ENCODE peak calls at places on chromosomes 13 and 19, in nine cellular contexts. U is sigmoid colon, P is upper lobe of left lung, A is transverse colon, X is testis, C is Peyer's patch, D is body of pancreas, H is A549, R is tibial nerve. T is an unnamed sample. For H3K4me1, the result is how much of the 10 kb centered on the place peaks cover.

GRCh38 chr19:19642506-19643157 is 825 bp downstream of the GMIP start:
- DNase-seq in H (no peak), U (no peak), D (no peak), X (no peak), C (no peak), A (peak), P (no peak), R (no peak), T (no peak)

GRCh38 chr13:110944121-110944967 is 29.5 kb upstream of the ANKRD10 start:
- DNase-seq in H (peak), C (no peak), D (peak), X (no peak), A (peak), R (no peak), U (no peak), P (no peak), T (no peak)

GRCh38 chr19:750640-751423 is at the start of gene MISP:
- DNase-seq in P (peak), X (no peak), D (peak), R (no peak), A (peak), H (peak), U (no peak), C (peak), T (no peak)

GRCh38 chr13:86447479-86447878 is 648.3 kb upstream of the SLITRK6 start:
- DNase-seq in C (no peak), R (no peak), X (no peak), P (no peak), A (no peak), U (no peak), D (no peak), H (no peak), T (no peak)

GRCh38 chr13:94658926-94659649 is 53.3 kb downstream of the SOX21 start:
- DNase-seq in H (peak), P (no peak), R (no peak), X (no peak), U (no peak), C (no peak), D (no peak), A (no peak), T (no peak)

GRCh38 chr19:9958451-9958850 is 22.1 kb upstream of the OLFM2 start:
- DNase-seq in D (peak), A (no peak), P (no peak), H (no peak), X (no peak), U (no peak), R (peak), C (no peak), T (no peak)

GRCh38 chr19:55460670-55461258 is 678 bp downstream of the ISOC2 start:
- DNase-seq in D (peak), R (peak), P (peak), X (peak), C (peak), H (peak), A (peak), U (peak), T (peak)

GRCh38 chr13:28451482-28452217 is 43.3 kb downstream of the FLT1 start:
- DNase-seq in X (no peak), R (no peak), A (no peak), H (no peak), D (no peak), P (peak), C (no peak), U (no peak), T (no peak)

GRCh38 chr13:31044658-31045620 is 112.5 kb downstream of the TEX26 start:
- DNase-seq in H (no peak), C (no peak), U (no peak), R (no peak), X (no peak), D (no peak), P (no peak), A (no peak), T (no peak)

GRCh38 chr13:76223565-76223964 is 587.4 kb downstream of the LMO7 start:
- DNase-seq in R (no peak), P (no peak), D (no peak), U (no peak), A (no peak), H (no peak), X (peak), C (no peak), T (no peak)

GRCh38 chr19:21698215-21698614 is 69.2 kb downstream of the ZNF100 start:
- DNase-seq in X (no peak), R (peak), P (no peak), U (no peak), D (peak), H (no peak), C (no peak), A (no peak), T (no peak)

GRCh38 chr13:113928701-113929627 is 44.9 kb downstream of the C13orf46 start:
- DNase-seq in X (peak), U (peak), C (peak), H (no peak), A (peak), R (peak), D (peak), P (peak), T (peak)

GRCh38 chr13:41668130-41668757 is 210.9 kb downstream of the RGCC start:
- DNase-seq in U (peak), X (peak), C (no peak), A (peak), H (peak), D (peak), P (no peak), R (peak), T (peak)

GRCh38 chr19:18401580-18402112 is 4.2 kb upstream of the LRRC25 start:
- DNase-seq in A (peak), U (peak), D (peak), R (peak), C (no peak), P (no peak), X (peak), H (peak), T (peak)

GRCh38 chr13:49256841-49257240 is 9.1 kb downstream of the CDADC1 start:
- DNase-seq in X (no peak), U (no peak), P (no peak), C (no peak), D (no peak), H (no peak), A (no peak), R (peak), T (no peak)

GRCh38 chr19:47239152-47239551 is 8.2 kb upstream of the BBC3 start:
- DNase-seq in P (no peak), U (no peak), R (no peak), D (no peak), C (no peak), A (no peak), H (no peak), X (no peak), T (no peak)

GRCh38 chr19:32642771-32643170 is 32.2 kb downstream of the ANKRD27 start:
- DNase-seq in A (peak), C (no peak), H (no peak), X (no peak), R (no peak), P (no peak), U (no peak), D (no peak), T (no peak)

GRCh38 chr13:112465251-112466131 is 89.3 kb downstream of the SPACA7 start:
- DNase-seq in U (no peak), R (no peak), D (no peak), A (no peak), C (no peak), H (no peak), X (no peak), P (peak), T (no peak)

DNA sequence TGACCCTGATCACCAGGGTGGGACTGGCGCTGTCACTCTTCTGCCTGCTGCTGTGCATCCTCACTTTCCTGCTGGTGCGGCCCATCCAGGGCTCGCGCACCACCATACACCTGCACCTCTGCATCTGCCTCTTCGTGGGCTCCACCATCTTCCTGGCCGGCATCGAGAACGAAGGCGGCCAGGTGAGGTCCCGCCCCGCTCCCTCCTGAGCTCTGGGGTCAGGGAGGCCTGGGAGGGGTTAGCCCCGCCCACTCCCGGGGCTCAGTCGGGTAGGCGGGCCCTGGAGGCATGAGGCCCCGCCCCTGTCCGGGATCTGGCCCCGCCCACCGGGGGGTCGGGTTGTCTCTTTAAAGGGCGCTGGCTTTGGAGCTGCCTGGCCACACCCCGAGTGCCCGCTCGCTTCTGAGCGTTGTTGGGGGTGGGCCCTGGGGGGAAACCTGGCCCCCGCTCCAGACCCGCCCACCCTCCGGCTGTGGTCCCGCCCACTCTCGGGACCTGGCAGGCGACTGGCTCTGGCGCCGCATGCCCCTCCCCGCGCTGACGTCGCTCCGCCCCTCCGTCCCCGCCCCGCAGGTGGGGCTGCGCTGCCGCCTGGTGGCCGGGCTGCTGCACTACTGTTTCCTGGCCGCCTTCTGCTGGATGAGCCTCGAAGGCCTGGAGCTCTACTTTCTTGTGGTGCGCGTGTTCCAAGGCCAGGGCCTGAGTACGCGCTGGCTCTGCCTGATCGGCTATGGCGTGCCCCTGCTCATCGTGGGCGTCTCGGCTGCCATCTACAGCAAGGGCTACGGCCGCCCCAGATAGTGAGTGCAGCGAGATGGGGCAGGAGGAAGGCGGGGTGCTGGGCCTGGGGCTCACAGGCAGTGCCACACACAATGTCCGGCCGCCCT is 13.1 kb downstream of the DDX39A start:
- DNase-seq in C (peak), H (peak), U (peak), P (peak), D (peak), R (peak), X (peak), A (peak), T (peak)
- H3K4me3 ChIP-seq in C (no peak), H (no peak), U (peak), P (peak), D (no peak), R (peak), X (peak), A (no peak), T (peak)

DNA sequence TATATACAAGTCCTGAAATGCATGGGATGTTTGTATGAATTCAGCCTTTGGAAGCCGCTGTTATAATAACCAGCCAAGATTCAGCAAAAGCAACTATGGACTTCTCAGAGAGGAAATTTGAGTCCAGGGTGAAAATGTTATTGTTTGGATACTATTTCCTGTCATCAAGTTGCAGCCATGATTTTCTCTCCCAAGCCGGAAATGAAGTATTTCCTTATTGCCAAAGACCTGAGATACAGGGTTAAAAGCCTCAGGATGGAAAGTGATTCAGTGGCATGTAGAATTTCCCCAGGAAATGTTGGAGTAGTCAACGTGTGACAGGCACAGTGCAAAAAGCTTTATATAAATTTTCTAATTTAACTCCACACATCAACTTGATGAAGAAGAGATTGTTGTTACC is 133.8 kb downstream of the IRS2 start:
- DNase-seq in P (no peak), C (no peak), U (no peak), X (no peak), H (no peak), R (no peak), D (no peak), A (no peak), T (no peak)
- H3K4me1 ChIP-seq in P (under half), C (under half), U (under half), X (under half), H (under half), R (under half), D (under half), A (under half), T (under half)

DNA sequence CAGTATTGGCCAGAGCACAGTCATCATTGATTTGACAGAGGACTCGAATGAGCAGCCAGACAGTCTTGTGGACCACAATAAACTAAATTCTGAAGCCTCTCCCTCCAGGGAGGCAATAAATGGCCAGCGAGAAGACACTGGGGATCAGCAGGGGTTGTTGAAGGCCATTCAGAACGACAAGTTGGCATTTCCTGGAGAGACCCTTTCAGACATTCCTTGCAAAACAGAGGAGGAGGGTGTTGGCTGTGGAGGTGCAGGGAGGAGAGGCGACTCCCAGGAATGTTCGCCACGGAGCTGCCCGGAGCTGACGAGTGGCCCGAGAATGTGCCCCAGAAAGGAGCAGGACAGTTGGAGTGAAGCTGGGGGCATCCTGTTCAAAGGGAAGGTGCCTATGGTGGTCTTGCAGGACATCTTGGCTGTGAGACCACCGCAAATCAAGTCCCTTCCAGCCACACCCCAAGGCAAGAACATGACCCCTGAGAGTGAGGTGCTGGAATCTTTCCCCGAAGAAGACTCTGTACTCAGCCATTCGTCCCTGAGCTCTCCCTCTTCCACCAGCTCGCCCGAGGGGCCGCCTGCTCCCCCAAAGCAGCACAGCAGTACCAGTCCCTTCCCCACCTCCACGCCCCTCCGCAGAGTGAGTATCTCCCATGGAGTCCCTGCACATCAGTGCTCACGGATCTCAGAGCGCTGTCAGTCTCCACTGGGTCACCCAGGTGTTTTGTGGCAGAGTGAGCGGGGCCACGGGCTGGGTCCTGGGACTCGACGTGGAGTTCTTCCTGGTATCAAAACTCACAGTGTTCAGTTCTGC is 6.9 kb downstream of the CHAF1A start:
- DNase-seq in D (no peak), X (no peak), P (no peak), R (no peak), A (no peak), U (no peak), H (no peak), C (no peak), T (no peak)
- TF ChIP-seq POLR2A in D (no peak), X (no peak), P (no peak), R (no peak), A (no peak), U (no peak), H (no peak), C (no peak), T (no peak)

GRCh38 chr19:4369109-4369887 is 25.9 kb downstream of the MPND start:
- DNase-seq in R (peak), A (peak), X (peak), U (no peak), C (peak), D (peak), H (no peak), P (peak), T (no peak)
- H3K4me3 ChIP-seq in R (peak), A (no peak), X (no peak), U (peak), C (peak), D (no peak), H (no peak), P (peak), T (no peak)